ENCODE peak calls at places on chromosomes 13 and 19, in six cellular contexts. J is astrocyte, N is heart left ventricle, R is aorta, W is breast epithelium, V is small intestine. U is an unnamed sample.

GRCh38 chr19:10286803-10287737 is at the start of gene ICAM4:
- DNase-seq in J (no peak), N (peak; percentile 84), R (no peak), W (no peak), V (no peak), U (peak; percentile 29)

GRCh38 chr13:99575376-99575775 is 74.1 kb downstream of the TM9SF2 start:
- DNase-seq in J (no peak), N (no peak), R (no peak), W (no peak), V (no peak), U (no peak)

GRCh38 chr13:36515466-36515865 is 83.2 kb downstream of the CCNA1 start:
- DNase-seq in J (no peak), N (no peak), R (no peak), W (no peak), V (no peak), U (no peak)

GRCh38 chr13:80430561-80430960 is 89.6 kb upstream of the SPRY2 start:
- DNase-seq in J (no peak), N (no peak), R (no peak), W (no peak), V (no peak), U (no peak)

GRCh38 chr13:99215466-99215865 is 14.8 kb downstream of the UBAC2 start:
- DNase-seq in J (no peak), N (no peak), R (no peak), W (no peak), V (peak; percentile 37), U (no peak)

GRCh38 chr13:21501709-21502108 is 42.6 kb upstream of the ZDHHC20 start:
- DNase-seq in J (no peak), N (no peak), R (no peak), W (no peak), V (no peak), U (no peak)

GRCh38 chr13:75178436-75178835 is 303.5 kb downstream of the TBC1D4 start:
- DNase-seq in J (no peak), N (no peak), R (no peak), W (no peak), V (no peak), U (no peak)

GRCh38 chr13:52955505-52955904 is 73.1 kb upstream of the OLFM4 start:
- DNase-seq in J (no peak), N (no peak), R (no peak), W (no peak), V (no peak), U (no peak)

GRCh38 chr19:5624154-5624663 is 1.3 kb downstream of the SAFB start:
- DNase-seq in J (peak; percentile 35), N (peak; percentile 20), R (peak; percentile 80), W (peak; percentile 27), V (peak; percentile 35), U (peak; percentile 61)

GRCh38 chr19:13010038-13010991 is 15.0 kb downstream of the NFIX start:
- DNase-seq in J (no peak), N (peak; percentile 60), R (peak; percentile 91), W (no peak), V (no peak), U (no peak)
- H3K4me1 ChIP-seq in J (peaks cover 50% of the 10 kb centered on the region), N (no peaks in the 10 kb centered on the region), R (peaks cover 3% of the 10 kb centered on the region), W (peaks cover 53% of the 10 kb centered on the region), V (no peaks in the 10 kb centered on the region), U (peaks cover 12% of the 10 kb centered on the region)

DNA sequence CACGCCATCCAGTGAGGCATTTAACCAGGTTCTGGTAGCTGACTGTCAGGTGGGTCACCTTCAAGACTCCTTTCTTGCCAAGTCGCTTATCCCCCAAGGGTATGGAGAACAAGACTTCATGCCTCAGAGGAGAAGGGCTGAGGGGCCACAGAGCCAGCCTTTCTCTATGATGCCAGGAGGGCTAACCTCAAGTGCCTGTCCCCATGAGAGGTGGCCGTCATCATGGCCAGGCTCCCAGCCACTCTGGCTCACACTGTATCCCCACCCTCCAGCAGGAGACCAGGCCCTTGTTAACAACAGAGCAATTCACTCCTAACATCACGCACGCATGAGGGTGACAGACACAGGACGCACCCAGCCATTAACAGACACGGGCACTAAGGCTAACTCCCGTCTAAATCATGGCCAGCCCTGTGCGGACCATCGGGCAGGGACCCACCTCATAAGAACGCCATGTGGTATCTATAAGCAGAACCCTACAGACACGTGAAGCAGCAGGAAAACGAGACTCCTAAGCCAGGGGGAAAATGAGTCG is 38.6 kb upstream of the ISYNA1 start:
- DNase-seq in J (no peak), N (no peak), R (no peak), W (no peak), V (no peak), U (no peak)
- H3K4me1 ChIP-seq in J (peaks cover 30% of the 10 kb centered on the region), N (peaks cover 12% of the 10 kb centered on the region), R (no peaks in the 10 kb centered on the region), W (peaks cover 32% of the 10 kb centered on the region), V (no peaks in the 10 kb centered on the region), U (peaks cover 40% of the 10 kb centered on the region)

DNA sequence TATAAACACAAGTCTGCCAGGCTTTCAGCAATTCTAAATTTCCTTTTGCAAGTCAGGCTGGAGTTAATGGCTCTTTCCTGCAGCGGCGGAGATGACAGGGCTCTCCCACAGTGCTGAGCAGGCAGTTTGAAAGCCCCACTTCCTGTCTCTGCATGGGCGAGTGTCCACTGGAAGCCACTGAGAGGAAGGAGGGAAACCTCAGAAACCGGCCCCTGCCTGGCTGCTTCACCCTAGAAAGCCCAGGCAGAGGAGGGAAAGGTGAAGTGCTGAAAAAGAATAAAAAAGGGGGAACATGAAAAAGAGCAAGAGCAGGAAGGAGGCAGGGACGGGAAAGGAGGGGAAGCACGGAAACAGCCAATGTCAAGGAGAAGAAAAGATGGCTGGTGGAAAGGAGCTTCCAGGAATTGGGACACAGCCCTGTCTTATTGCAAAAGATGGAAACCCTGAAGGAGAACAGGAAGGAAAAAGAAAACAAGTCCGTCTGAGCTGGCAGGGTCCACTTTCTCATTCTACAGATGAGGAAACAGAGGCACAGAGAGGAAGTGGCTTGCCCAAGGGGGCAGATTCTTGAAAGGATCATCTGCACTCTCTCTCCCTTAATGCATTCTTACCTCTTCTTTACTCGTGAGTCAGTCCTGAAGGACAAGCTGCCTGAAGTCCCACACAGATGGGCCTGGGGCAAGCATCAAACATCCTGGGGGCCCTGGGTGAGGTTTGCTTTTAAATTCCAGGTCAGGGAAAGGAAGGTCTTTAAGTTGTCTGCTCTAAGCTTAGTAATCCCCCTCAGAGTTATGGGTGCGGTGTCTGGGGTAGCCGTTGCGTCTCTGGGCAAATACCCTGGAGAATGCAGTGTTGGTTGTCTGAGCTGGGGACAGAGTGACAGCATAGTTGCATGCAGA is 38.8 kb upstream of the ALOX5AP start:
- DNase-seq in J (no peak), N (peak; percentile 39), R (no peak), W (no peak), V (no peak), U (peak; percentile 36)
- H3K4me1 ChIP-seq in J (peaks cover 22% of the 10 kb centered on the region), N (no peaks in the 10 kb centered on the region), R (no peaks in the 10 kb centered on the region), W (no peaks in the 10 kb centered on the region), V (no peaks in the 10 kb centered on the region), U (peaks cover 25% of the 10 kb centered on the region)

GRCh38 chr19:35211545-35212230 is 16.9 kb downstream of the FAM187B start:
- DNase-seq in J (no peak), N (peak; percentile 51), R (no peak), W (peak; percentile 58), V (peak; percentile 34), U (no peak)
- H3K4me1 ChIP-seq in J (peaks cover 4% of the 10 kb centered on the region), N (no peaks in the 10 kb centered on the region), R (no peaks in the 10 kb centered on the region), W (peaks cover 4% of the 10 kb centered on the region), V (peaks cover 2% of the 10 kb centered on the region), U (no peaks in the 10 kb centered on the region)

GRCh38 chr19:12782424-12783225 is 7.3 kb upstream of the HOOK2 start:
- DNase-seq in J (peak; percentile 74), N (peak; percentile 95), R (peak; percentile 97), W (peak; percentile 79), V (peak; percentile 74), U (peak; percentile 85)
- H3K4me1 ChIP-seq in J (peaks cover 56% of the 10 kb centered on the region), N (peaks cover 7% of the 10 kb centered on the region), R (no peaks in the 10 kb centered on the region), W (peaks cover 18% of the 10 kb centered on the region), V (peaks cover 19% of the 10 kb centered on the region), U (peaks cover 49% of the 10 kb centered on the region)

GRCh38 chr13:28321751-28322150 is 173.2 kb downstream of the FLT1 start:
- DNase-seq in J (no peak), N (no peak), R (no peak), W (no peak), V (no peak), U (peak; percentile 17)
- H3K4me1 ChIP-seq in J (no peaks in the 10 kb centered on the region), N (peaks cover 4% of the 10 kb centered on the region), R (no peaks in the 10 kb centered on the region), W (peaks cover 2% of the 10 kb centered on the region), V (no peaks in the 10 kb centered on the region), U (peaks cover 2% of the 10 kb centered on the region)

GRCh38 chr19:732325-733069 is 18.4 kb upstream of the MISP start:
- DNase-seq in J (no peak), N (no peak), R (no peak), W (no peak), V (no peak), U (no peak)

GRCh38 chr19:731000-731399 is 19.9 kb upstream of the MISP start:
- DNase-seq in J (no peak), N (no peak), R (no peak), W (no peak), V (no peak), U (no peak)

GRCh38 chr19:729564-730381 is 21.0 kb downstream of the PALM start:
- DNase-seq in J (no peak), N (no peak), R (no peak), W (no peak), V (no peak), U (no peak)

GRCh38 chr19:728011-728410 is 19.3 kb downstream of the PALM start:
- DNase-seq in J (no peak), N (peak; percentile 91), R (no peak), W (no peak), V (no peak), U (no peak)

DNA sequence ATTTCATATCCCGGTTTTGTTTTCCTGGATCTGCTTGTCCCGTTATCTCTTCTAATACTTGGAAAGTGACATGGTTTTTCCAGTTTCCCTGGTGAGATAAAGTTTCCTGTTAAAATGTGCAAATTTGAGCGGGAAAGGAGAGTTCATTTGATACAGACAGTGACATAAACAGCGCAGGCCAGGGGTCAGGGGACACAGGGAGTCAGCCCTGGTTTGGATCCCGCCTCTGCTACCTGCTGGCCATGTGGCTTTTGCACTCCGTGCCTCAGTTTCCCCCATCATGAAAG is 20.6 kb upstream of the MISP start:
- DNase-seq in J (no peak), N (no peak), R (no peak), W (no peak), V (no peak), U (no peak)
- H3K4me1 ChIP-seq in J (no peaks in the 10 kb centered on the region), N (no peaks in the 10 kb centered on the region), R (no peaks in the 10 kb centered on the region), W (no peaks in the 10 kb centered on the region), V (no peaks in the 10 kb centered on the region), U (no peaks in the 10 kb centered on the region)

DNA sequence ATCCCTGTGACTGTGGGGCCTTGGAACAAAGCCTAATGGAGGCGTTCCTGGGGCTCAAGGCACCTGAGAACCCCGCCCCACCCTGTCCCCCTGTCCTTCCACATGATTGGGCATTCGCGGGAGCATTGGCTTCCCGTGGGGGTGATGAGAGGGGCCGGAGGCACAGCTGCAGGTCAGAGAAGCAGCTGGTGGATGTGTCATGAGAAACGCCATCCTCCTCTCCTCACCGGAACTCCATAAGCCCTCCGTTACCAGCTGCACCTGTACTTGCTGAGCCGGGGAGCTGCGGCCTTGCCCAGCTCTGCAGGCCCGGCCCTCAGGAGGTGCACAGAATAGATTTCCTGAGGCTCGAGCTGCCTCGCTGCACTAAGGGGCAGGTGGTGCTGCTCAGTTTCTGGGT is 42.0 kb downstream of the CAPN12 start:
- DNase-seq in J (no peak), N (no peak), R (no peak), W (no peak), V (no peak), U (no peak)
- H3K4me1 ChIP-seq in J (peaks cover 37% of the 10 kb centered on the region), N (peaks cover 20% of the 10 kb centered on the region), R (no peaks in the 10 kb centered on the region), W (peaks cover 4% of the 10 kb centered on the region), V (peaks cover 14% of the 10 kb centered on the region), U (peaks cover 15% of the 10 kb centered on the region)

U was measured in IMR-90.